ENCODE peak calls at places on chromosome 10, in ten cellular contexts. L, F, O, X, U, Y, A, W, M and V are unnamed samples.

GRCh38 chr10:114208351-114208750 is 29.2 kb downstream of the TDRD1 start:
- DNase-seq in L (no peak), F (no peak), O (no peak), X (no peak), U (no peak), Y (no peak), A (no peak), W (peak), M (no peak), V (no peak)

GRCh38 chr10:76023007-76023406 is 591.6 kb downstream of the LRMDA start:
- DNase-seq in L (no peak), F (no peak), O (no peak), X (no peak), U (no peak), Y (no peak), A (no peak), W (no peak), M (no peak), V (no peak)

GRCh38 chr10:105585753-105586152 is 944.7 kb downstream of the SORCS3 start:
- DNase-seq in L (no peak), F (peak), O (no peak), X (peak), U (no peak), Y (no peak), A (no peak), W (peak), M (no peak), V (no peak)

GRCh38 chr10:26881600-26882331 is 21.0 kb upstream of the ABI1 start:
- DNase-seq in L (no peak), F (no peak), O (no peak), X (peak), U (peak), Y (no peak), A (no peak), W (peak), M (no peak), V (peak)

GRCh38 chr10:22684707-22685106 is 29.7 kb downstream of the PIP4K2A start:
- DNase-seq in L (no peak), F (no peak), O (no peak), X (no peak), U (no peak), Y (no peak), A (no peak), W (peak), M (no peak), V (no peak)

GRCh38 chr10:117271427-117271826 is 30.5 kb downstream of the SLC18A2 start:
- DNase-seq in L (no peak), F (peak), O (no peak), X (peak), U (no peak), Y (no peak), A (no peak), W (peak), M (no peak), V (no peak)

GRCh38 chr10:50426485-50426884 is 175.2 kb upstream of the ASAH2 start:
- DNase-seq in L (no peak), F (no peak), O (no peak), X (no peak), U (no peak), Y (no peak), A (no peak), W (no peak), M (no peak), V (no peak)

GRCh38 chr10:8637640-8638039 is 583.2 kb downstream of the GATA3 start:
- DNase-seq in L (no peak), F (no peak), O (no peak), X (no peak), U (no peak), Y (no peak), A (no peak), W (no peak), M (no peak), V (no peak)

GRCh38 chr10:130990536-130990935 is 321.0 kb downstream of the TCERG1L start:
- DNase-seq in L (no peak), F (no peak), O (no peak), X (no peak), U (no peak), Y (no peak), A (no peak), W (no peak), M (no peak), V (no peak)

GRCh38 chr10:27535312-27535711 is 31.2 kb downstream of the RAB18 start:
- DNase-seq in L (no peak), F (no peak), O (no peak), X (no peak), U (no peak), Y (no peak), A (no peak), W (no peak), M (no peak), V (no peak)